ENCODE peak calls at places on chromosome 20, in five cellular contexts. B is HepG2, Y is endothelial cell of umbilical vein, L is A549, M is K562. T is an unnamed sample.

GRCh38 chr20:5061209-5061608 is 58.5 kb downstream of the PCNA start:
- DNase-seq in B (peak), Y (peak), L (peak), M (no peak), T (no peak)

GRCh38 chr20:13458860-13459451 is 179.8 kb downstream of the TASP1 start:
- DNase-seq in B (peak), Y (peak), L (peak), M (peak), T (peak)

GRCh38 chr20:61817575-61817974 is 248.1 kb downstream of the TAF4 start:
- DNase-seq in B (no peak), Y (no peak), L (no peak), M (no peak), T (no peak)

GRCh38 chr20:4053071-4053470 is 37.7 kb upstream of the RNF24 start:
- DNase-seq in B (no peak), Y (no peak), L (no peak), M (no peak), T (no peak)

GRCh38 chr20:23163562-23163961 is 77.4 kb upstream of the CD93 start:
- DNase-seq in B (no peak), Y (no peak), L (no peak), M (no peak), T (no peak)

GRCh38 chr20:17570347-17571152 is 675 bp downstream of the DSTN start:
- DNase-seq in B (peak), Y (peak), L (peak), M (peak), T (peak)

GRCh38 chr20:51826372-51826771 is 24.1 kb upstream of the SALL4 start:
- DNase-seq in B (no peak), Y (no peak), L (no peak), M (no peak), T (no peak)

GRCh38 chr20:59405226-59405815 is 104.9 kb downstream of the EDN3 start:
- DNase-seq in B (no peak), Y (no peak), L (no peak), M (no peak), T (no peak)

GRCh38 chr20:327946-328563 is 2.7 kb downstream of the SOX12 start:
- DNase-seq in B (no peak), Y (peak), L (no peak), M (no peak), T (peak)

GRCh38 chr20:8330785-8331699 is 199.0 kb downstream of the PLCB1 start:
- DNase-seq in B (peak), Y (no peak), L (no peak), M (no peak), T (peak)

GRCh38 chr20:22574545-22575086 is 9.8 kb downstream of the FOXA2 start:
- DNase-seq in B (no peak), Y (no peak), L (no peak), M (no peak), T (no peak)

GRCh38 chr20:10490706-10491105 is 55.6 kb downstream of the SLX4IP start:
- DNase-seq in B (no peak), Y (no peak), L (no peak), M (no peak), T (peak)

GRCh38 chr20:39083781-39084180 is 121.6 kb downstream of the DHX35 start:
- DNase-seq in B (no peak), Y (no peak), L (no peak), M (no peak), T (no peak)

DNA sequence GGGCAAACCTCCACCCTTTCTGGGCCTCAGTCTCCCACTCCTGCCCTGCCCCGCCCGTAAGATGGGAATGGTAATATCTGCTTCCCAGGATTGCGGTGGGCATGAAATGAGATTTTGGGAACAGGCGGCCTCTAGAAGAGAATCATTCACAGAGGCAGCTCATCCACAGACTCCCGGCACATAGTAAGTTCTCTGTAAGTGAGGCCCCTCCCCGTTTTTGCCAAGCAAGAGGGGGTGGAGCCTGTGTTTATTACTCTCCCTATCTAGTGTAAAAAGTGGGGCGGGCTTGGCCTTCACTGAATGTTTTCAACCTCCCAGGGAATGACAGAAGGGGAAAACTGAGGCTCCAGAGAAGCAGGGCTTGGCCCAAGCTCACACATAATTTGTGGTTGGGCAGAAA is 20.0 kb downstream of the SUN5 start:
- DNase-seq in B (no peak), Y (no peak), L (no peak), M (peak), T (peak)
- TF ChIP-seq MYC in B (no peak), Y (no peak), L (no peak), M (no peak), T (no peak)

DNA sequence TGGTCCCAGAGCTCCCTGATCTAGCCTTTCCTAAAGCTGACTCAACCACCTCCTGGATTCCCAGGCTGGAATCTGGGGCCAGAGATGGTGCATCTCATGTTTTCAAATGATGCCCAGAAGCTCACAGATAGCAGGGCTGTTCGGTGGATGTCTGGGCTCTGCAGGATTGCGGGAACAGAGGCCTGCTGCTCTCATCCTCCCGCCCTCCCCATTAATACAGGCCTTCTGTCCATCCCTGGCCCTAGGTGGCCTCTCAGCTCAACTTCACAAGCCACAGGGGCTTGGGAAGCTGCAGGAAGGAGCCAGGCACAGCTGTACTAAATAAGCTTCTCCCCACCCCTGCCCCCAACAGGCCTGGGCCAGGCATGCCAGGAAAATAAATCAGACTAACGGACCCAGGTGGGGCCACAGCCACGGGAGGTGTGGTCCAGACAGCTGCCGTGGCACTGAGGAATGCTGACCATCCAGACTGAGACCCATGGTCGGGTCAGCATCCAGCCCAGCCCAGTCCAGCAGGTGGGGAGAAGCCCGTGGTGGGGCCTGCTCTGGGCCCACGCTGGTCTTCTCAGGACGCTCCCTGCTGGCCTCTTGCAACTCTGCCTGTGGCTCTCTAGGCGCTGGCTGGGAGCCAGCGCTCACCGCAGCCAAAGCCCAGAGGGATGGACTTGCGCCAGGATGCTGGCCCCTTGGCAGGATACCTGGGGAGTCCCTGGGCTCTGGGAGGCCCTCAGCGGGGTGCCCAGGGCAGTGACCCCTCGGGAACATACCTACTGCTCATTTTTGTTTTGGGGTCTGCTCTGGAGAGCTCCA is 8.5 kb upstream of the YTHDF1 start:
- DNase-seq in B (peak), Y (no peak), L (peak), M (peak), T (peak)
- TF ChIP-seq MAX in B (no peak), Y (no peak), L (peak), M (no peak), T (no peak)

GRCh38 chr20:46695888-46696287 is 6.6 kb upstream of the TP53RK start:
- DNase-seq in B (no peak), Y (no peak), L (no peak), M (no peak), T (no peak)
- TF ChIP-seq MYC in B (no peak), Y (no peak), L (no peak), M (no peak), T (no peak)

GRCh38 chr20:45052698-45053440 is 48.1 kb downstream of the KCNS1 start:
- DNase-seq in B (no peak), Y (no peak), L (no peak), M (no peak), T (peak)
- TF ChIP-seq MAX in B (no peak), Y (no peak), L (no peak), M (no peak), T (no peak)

GRCh38 chr20:48203252-48203651 is 418.0 kb upstream of the SULF2 start:
- DNase-seq in B (no peak), Y (no peak), L (no peak), M (no peak), T (no peak)

GRCh38 chr20:48202334-48202733 is 417.1 kb upstream of the SULF2 start:
- DNase-seq in B (no peak), Y (no peak), L (no peak), M (no peak), T (no peak)

GRCh38 chr20:48201881-48202280 is 416.6 kb upstream of the SULF2 start:
- DNase-seq in B (no peak), Y (no peak), L (no peak), M (no peak), T (no peak)

GRCh38 chr20:48204499-48204898 is 419.2 kb upstream of the SULF2 start:
- DNase-seq in B (no peak), Y (no peak), L (no peak), M (no peak), T (no peak)

GRCh38 chr20:48202774-48203173 is 417.5 kb upstream of the SULF2 start:
- DNase-seq in B (no peak), Y (no peak), L (no peak), M (no peak), T (no peak)
- TF ChIP-seq MYC in B (no peak), Y (no peak), L (no peak), M (no peak), T (no peak)

GRCh38 chr20:21166801-21167200 is 40.9 kb downstream of the KIZ start:
- DNase-seq in B (no peak), Y (no peak), L (no peak), M (no peak), T (peak)
- TF ChIP-seq MAX in B (no peak), Y (no peak), L (no peak), M (no peak), T (peak)

DNA sequence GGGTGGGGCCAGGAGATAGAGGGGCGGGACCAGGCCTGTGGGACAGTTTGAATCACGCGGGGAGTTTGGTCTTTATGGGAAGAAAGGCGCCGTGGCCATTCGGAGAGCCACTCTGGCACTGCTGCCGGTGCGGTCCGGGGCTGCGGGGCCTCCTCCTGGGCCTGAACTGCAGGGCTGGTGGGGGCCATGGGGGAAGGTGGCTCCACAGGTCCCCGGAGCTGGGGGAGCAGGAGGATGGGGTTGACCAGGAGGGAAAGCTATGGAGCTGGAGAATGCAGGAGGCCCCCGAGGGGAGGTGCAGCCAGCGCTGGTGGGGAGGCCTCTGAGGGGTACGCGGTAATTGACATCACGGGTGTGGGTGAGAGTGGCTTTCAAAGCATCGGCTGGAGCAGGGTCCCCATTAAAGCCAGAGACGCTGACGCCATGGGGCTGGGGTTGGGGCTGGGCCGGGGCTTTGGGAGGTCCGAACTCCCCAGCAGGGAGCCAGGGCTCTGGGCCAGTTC is 1.8 kb upstream of the BHLHE23 start:
- DNase-seq in B (no peak), Y (no peak), L (no peak), M (no peak), T (no peak)
- TF ChIP-seq MYC in B (no peak), Y (no peak), L (no peak), M (no peak), T (no peak)

DNA sequence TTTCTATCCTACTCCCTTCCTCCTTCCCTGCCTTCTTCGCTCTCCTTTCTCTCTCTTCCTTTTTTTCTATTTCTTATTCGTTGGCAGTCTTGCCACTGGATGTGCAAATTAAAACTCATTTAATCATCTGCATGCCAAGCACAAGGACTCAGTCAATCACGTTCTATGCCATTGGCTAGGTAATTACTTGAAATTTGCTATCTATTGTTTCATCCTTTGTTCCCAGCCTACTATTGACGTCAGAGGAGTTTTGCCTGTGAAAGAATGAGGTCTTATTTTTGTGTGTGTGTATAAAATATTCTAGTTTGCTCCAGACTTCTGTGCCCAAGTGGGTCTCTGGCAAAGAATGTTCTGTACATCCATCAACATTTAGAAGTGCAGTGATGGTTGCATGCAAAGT is 132.3 kb upstream of the DOK5 start:
- DNase-seq in B (no peak), Y (no peak), L (no peak), M (no peak), T (no peak)
- TF ChIP-seq MAX in B (no peak), Y (no peak), L (no peak), M (no peak), T (no peak)